ENCODE peak calls at places on chromosomes 6 and 20, in four cellular contexts. Q is mesothelial cell of epicardium, E is D721Med, A is HL-60. C is an unnamed sample.

GRCh38 chr20:32479012-32479411 is 106.1 kb downstream of the NOL4L start:
- DNase-seq in A (no peak), E (no peak), Q (no peak), C (no peak)

GRCh38 chr6:82702574-82702973 is 339.0 kb downstream of the TPBG start:
- DNase-seq in A (no peak), E (no peak), Q (no peak), C (no peak)

GRCh38 chr6:42929928-42930360 is 664 bp downstream of the CNPY3 start:
- DNase-seq in E (no peak), A (peak; percentile 91), Q (no peak), C (peak; percentile 85)

GRCh38 chr20:4267242-4267641 is 251.9 kb upstream of the RNF24 start:
- DNase-seq in A (peak; percentile 66), Q (no peak), E (no peak), C (no peak)

GRCh38 chr20:38181207-38181693 is 16.2 kb upstream of the TGM2 start:
- DNase-seq in A (no peak), E (no peak), Q (no peak), C (peak; percentile 48)

GRCh38 chr6:128432394-128432793 is 88.0 kb downstream of the PTPRK start:
- DNase-seq in Q (no peak), A (no peak), E (no peak), C (no peak)

GRCh38 chr20:32580970-32581838 is 3.9 kb downstream of the NOL4L start:
- DNase-seq in A (peak; percentile 63), Q (no peak), E (no peak), C (no peak)

GRCh38 chr20:59819496-59820203 is 113.8 kb downstream of the SYCP2 start:
- DNase-seq in A (no peak), E (no peak), Q (no peak), C (no peak)

GRCh38 chr6:56540950-56541600 is 101.6 kb downstream of the DST start:
- DNase-seq in Q (no peak), A (peak; percentile 9), E (no peak), C (no peak)

GRCh38 chr6:148682990-148683389 is 63.8 kb upstream of the UST start:
- DNase-seq in E (no peak), Q (no peak), A (peak; percentile 91), C (no peak)

GRCh38 chr20:13085275-13085674 is 76.5 kb downstream of the SPTLC3 start:
- DNase-seq in E (no peak), A (no peak), Q (no peak), C (no peak)

GRCh38 chr6:29419516-29419915 is 4.8 kb downstream of the OR12D1 start:
- DNase-seq in Q (no peak), E (no peak), A (no peak), C (no peak)

GRCh38 chr20:8678098-8678776 is 390.6 kb upstream of the PLCB4 start:
- DNase-seq in E (no peak), A (no peak), Q (no peak), C (no peak)

GRCh38 chr6:99589290-99589672 is 17.4 kb upstream of the PRDM13 start:
- DNase-seq in E (no peak), A (no peak), Q (no peak), C (no peak)

GRCh38 chr20:62388839-62389600 is 2.1 kb downstream of the RPS21 start:
- DNase-seq in A (no peak), Q (no peak), E (no peak), C (no peak)

GRCh38 chr6:121794630-121795029 is 359.2 kb downstream of the GJA1 start:
- DNase-seq in A (no peak), Q (no peak), E (no peak), C (no peak)

GRCh38 chr6:89140347-89141159 is 5.3 kb upstream of the PM20D2 start:
- DNase-seq in Q (no peak), A (no peak), E (no peak), C (no peak)

GRCh38 chr20:54220722-54221121 is 12.8 kb downstream of the PFDN4 start:
- DNase-seq in E (no peak), Q (no peak), A (no peak), C (no peak)

GRCh38 chr20:54221383-54221782 is 13.5 kb downstream of the PFDN4 start:
- DNase-seq in Q (no peak), A (peak; percentile 7), E (no peak), C (no peak)

GRCh38 chr20:54217762-54218161 is 9.9 kb downstream of the PFDN4 start:
- DNase-seq in Q (no peak), A (no peak), E (no peak), C (no peak)

GRCh38 chr20:54218470-54218869 is 10.6 kb downstream of the PFDN4 start:
- DNase-seq in A (no peak), E (no peak), Q (no peak), C (no peak)

GRCh38 chr20:54219751-54220426 is 12.0 kb downstream of the PFDN4 start:
- DNase-seq in A (no peak), Q (no peak), E (no peak), C (no peak)
- TF ChIP-seq CTCF in A (peak; percentile 7), Q (peak; percentile 54), E (peak; percentile 68), C (no peak)

GRCh38 chr20:45082468-45082867 is 18.5 kb downstream of the KCNS1 start:
- DNase-seq in E (no peak), A (no peak), Q (no peak), C (no peak)

GRCh38 chr20:45085289-45085688 is 15.6 kb downstream of the KCNS1 start:
- DNase-seq in A (no peak), E (no peak), Q (no peak), C (no peak)

GRCh38 chr20:45083127-45083526 is 17.8 kb downstream of the KCNS1 start:
- DNase-seq in E (no peak), A (no peak), Q (no peak), C (no peak)

GRCh38 chr20:45077559-45077958 is 23.4 kb downstream of the KCNS1 start:
- DNase-seq in E (no peak), Q (no peak), A (no peak), C (no peak)

GRCh38 chr20:45080867-45081616 is 19.9 kb downstream of the KCNS1 start:
- DNase-seq in E (no peak), Q (no peak), A (peak; percentile 12), C (no peak)
- TF ChIP-seq CTCF in E (peak; percentile 19), Q (no peak), A (peak; percentile 6), C (peak; percentile 11)

GRCh38 chr6:81105998-81106397 is 646.5 kb downstream of the TENT5A start:
- DNase-seq in Q (no peak), E (no peak), A (no peak), C (no peak)
- TF ChIP-seq CTCF in Q (no peak), E (peak; percentile 6), A (no peak), C (no peak)

GRCh38 chr6:114108119-114109002 is 137.4 kb upstream of the HDAC2 start:
- DNase-seq in A (peak; percentile 62), E (no peak), Q (peak; percentile 42), C (peak; percentile 36)
- TF ChIP-seq CTCF in A (peak; percentile 52), E (peak; percentile 60), Q (no peak), C (peak; percentile 57)

GRCh38 chr20:24460712-24461111 is 8.7 kb upstream of the SYNDIG1 start:
- DNase-seq in Q (no peak), E (no peak), A (no peak), C (no peak)
- TF ChIP-seq CTCF in Q (no peak), E (no peak), A (no peak), C (no peak)

GRCh38 chr6:34575326-34575725 is 19.2 kb upstream of the SPDEF start:
- DNase-seq in Q (no peak), E (no peak), A (no peak), C (no peak)
- TF ChIP-seq CTCF in Q (no peak), E (no peak), A (no peak), C (no peak)